ENCODE peak calls at places on chromosome 16, in seven cellular contexts. One of them, this sample, is unnamed.

GRCh38 chr16:57235128-57236092 is 9.6 kb upstream of the ARL2BP start:
- DNase-seq in ascending aorta: no peak
- DNase-seq in upper lobe of right lung: no peak
- DNase-seq in AG04450: peak
- DNase-seq in cardiac muscle cell: peak
- DNase-seq in IMR-90: peak
- DNase-seq in transverse colon: no peak
- DNase-seq in this sample: no peak

GRCh38 chr16:49590166-49590871 is 216.7 kb downstream of the C16orf78 start:
- DNase-seq in ascending aorta: no peak
- DNase-seq in upper lobe of right lung: no peak
- DNase-seq in AG04450: no peak
- DNase-seq in cardiac muscle cell: no peak
- DNase-seq in IMR-90: no peak
- DNase-seq in transverse colon: no peak
- DNase-seq in this sample: no peak

GRCh38 chr16:66359012-66359411 is 7.5 kb upstream of the CDH5 start:
- DNase-seq in ascending aorta: no peak
- DNase-seq in upper lobe of right lung: peak
- DNase-seq in AG04450: no peak
- DNase-seq in cardiac muscle cell: peak
- DNase-seq in IMR-90: peak
- DNase-seq in transverse colon: no peak
- DNase-seq in this sample: no peak

GRCh38 chr16:24302636-24303035 is 46.5 kb downstream of the CACNG3 start:
- DNase-seq in ascending aorta: no peak
- DNase-seq in upper lobe of right lung: no peak
- DNase-seq in AG04450: no peak
- DNase-seq in cardiac muscle cell: no peak
- DNase-seq in IMR-90: no peak
- DNase-seq in transverse colon: no peak
- DNase-seq in this sample: no peak

GRCh38 chr16:67804853-67805542 is 1.4 kb downstream of the RANBP10 start:
- DNase-seq in ascending aorta: no peak
- DNase-seq in upper lobe of right lung: no peak
- DNase-seq in AG04450: no peak
- DNase-seq in cardiac muscle cell: no peak
- DNase-seq in IMR-90: peak
- DNase-seq in transverse colon: no peak
- DNase-seq in this sample: no peak

GRCh38 chr16:67443299-67443698 is 12.4 kb downstream of the HSD11B2 start:
- DNase-seq in ascending aorta: no peak
- DNase-seq in upper lobe of right lung: no peak
- DNase-seq in AG04450: no peak
- DNase-seq in cardiac muscle cell: no peak
- DNase-seq in IMR-90: no peak
- DNase-seq in transverse colon: peak
- DNase-seq in this sample: no peak

GRCh38 chr16:31568577-31569359 is 41.1 kb downstream of the AHSP start:
- DNase-seq in ascending aorta: no peak
- DNase-seq in upper lobe of right lung: peak
- DNase-seq in AG04450: no peak
- DNase-seq in cardiac muscle cell: peak
- DNase-seq in IMR-90: no peak
- DNase-seq in transverse colon: peak
- DNase-seq in this sample: no peak

GRCh38 chr16:19284207-19284606 is 1.3 kb upstream of the CLEC19A start:
- DNase-seq in ascending aorta: peak
- DNase-seq in upper lobe of right lung: peak
- DNase-seq in AG04450: no peak
- DNase-seq in cardiac muscle cell: no peak
- DNase-seq in IMR-90: no peak
- DNase-seq in transverse colon: no peak
- DNase-seq in this sample: no peak

GRCh38 chr16:7997966-7998365 is 592.3 kb downstream of the TMEM114 start:
- DNase-seq in ascending aorta: no peak
- DNase-seq in upper lobe of right lung: no peak
- DNase-seq in AG04450: no peak
- DNase-seq in cardiac muscle cell: no peak
- DNase-seq in IMR-90: no peak
- DNase-seq in transverse colon: no peak
- DNase-seq in this sample: no peak

GRCh38 chr16:62678796-62679195 is 642.6 kb upstream of the CDH8 start:
- DNase-seq in ascending aorta: no peak
- DNase-seq in upper lobe of right lung: no peak
- DNase-seq in AG04450: no peak
- DNase-seq in cardiac muscle cell: no peak
- DNase-seq in IMR-90: no peak
- DNase-seq in transverse colon: no peak
- DNase-seq in this sample: no peak

GRCh38 chr16:24482681-24483202 is 56.6 kb upstream of the RBBP6 start:
- DNase-seq in ascending aorta: no peak
- DNase-seq in upper lobe of right lung: no peak
- DNase-seq in AG04450: no peak
- DNase-seq in cardiac muscle cell: no peak
- DNase-seq in IMR-90: no peak
- DNase-seq in transverse colon: no peak
- DNase-seq in this sample: no peak

GRCh38 chr16:28534542-28535373 is 4.0 kb downstream of the NUPR1 start:
- DNase-seq in ascending aorta: peak
- DNase-seq in upper lobe of right lung: peak
- DNase-seq in AG04450: no peak
- DNase-seq in cardiac muscle cell: peak
- DNase-seq in IMR-90: no peak
- DNase-seq in transverse colon: peak
- DNase-seq in this sample: peak

GRCh38 chr16:66517586-66518263 is 32.2 kb downstream of the TK2 start:
- DNase-seq in ascending aorta: no peak
- DNase-seq in upper lobe of right lung: no peak
- DNase-seq in AG04450: no peak
- DNase-seq in cardiac muscle cell: no peak
- DNase-seq in IMR-90: no peak
- DNase-seq in transverse colon: no peak
- DNase-seq in this sample: no peak

GRCh38 chr16:69509125-69509524 is 56.6 kb upstream of the NFAT5 start:
- DNase-seq in ascending aorta: no peak
- DNase-seq in upper lobe of right lung: no peak
- DNase-seq in AG04450: no peak
- DNase-seq in cardiac muscle cell: no peak
- DNase-seq in IMR-90: no peak
- DNase-seq in transverse colon: no peak
- DNase-seq in this sample: no peak

GRCh38 chr16:56102159-56102798 is 89.0 kb upstream of the GNAO1 start:
- DNase-seq in ascending aorta: no peak
- DNase-seq in upper lobe of right lung: no peak
- DNase-seq in AG04450: no peak
- DNase-seq in cardiac muscle cell: peak
- DNase-seq in IMR-90: no peak
- DNase-seq in transverse colon: peak
- DNase-seq in this sample: no peak

GRCh38 chr16:90031186-90031930 is 12.1 kb upstream of the DBNDD1 start:
- DNase-seq in ascending aorta: no peak
- DNase-seq in upper lobe of right lung: no peak
- DNase-seq in AG04450: no peak
- DNase-seq in cardiac muscle cell: peak
- DNase-seq in IMR-90: no peak
- DNase-seq in transverse colon: no peak
- DNase-seq in this sample: no peak

GRCh38 chr16:67115649-67116048 is 5.9 kb downstream of the PHAF1 start:
- DNase-seq in ascending aorta: no peak
- DNase-seq in upper lobe of right lung: no peak
- DNase-seq in AG04450: peak
- DNase-seq in cardiac muscle cell: peak
- DNase-seq in IMR-90: peak
- DNase-seq in transverse colon: no peak
- DNase-seq in this sample: no peak

GRCh38 chr16:72657791-72658190 is 390.1 kb downstream of the ZFHX3 start:
- DNase-seq in ascending aorta: no peak
- DNase-seq in upper lobe of right lung: no peak
- DNase-seq in AG04450: no peak
- DNase-seq in cardiac muscle cell: no peak
- DNase-seq in IMR-90: no peak
- DNase-seq in transverse colon: no peak
- DNase-seq in this sample: no peak

GRCh38 chr16:56697456-56698155 is 15.3 kb downstream of the MT1X start:
- DNase-seq in ascending aorta: no peak
- DNase-seq in upper lobe of right lung: no peak
- DNase-seq in AG04450: no peak
- DNase-seq in cardiac muscle cell: no peak
- DNase-seq in IMR-90: no peak
- DNase-seq in transverse colon: no peak
- DNase-seq in this sample: no peak

GRCh38 chr16:53952215-53953208 is 248.6 kb downstream of the FTO start:
- DNase-seq in ascending aorta: no peak
- DNase-seq in upper lobe of right lung: no peak
- DNase-seq in AG04450: no peak
- DNase-seq in cardiac muscle cell: peak
- DNase-seq in IMR-90: peak
- DNase-seq in transverse colon: no peak
- DNase-seq in this sample: no peak

DNA sequence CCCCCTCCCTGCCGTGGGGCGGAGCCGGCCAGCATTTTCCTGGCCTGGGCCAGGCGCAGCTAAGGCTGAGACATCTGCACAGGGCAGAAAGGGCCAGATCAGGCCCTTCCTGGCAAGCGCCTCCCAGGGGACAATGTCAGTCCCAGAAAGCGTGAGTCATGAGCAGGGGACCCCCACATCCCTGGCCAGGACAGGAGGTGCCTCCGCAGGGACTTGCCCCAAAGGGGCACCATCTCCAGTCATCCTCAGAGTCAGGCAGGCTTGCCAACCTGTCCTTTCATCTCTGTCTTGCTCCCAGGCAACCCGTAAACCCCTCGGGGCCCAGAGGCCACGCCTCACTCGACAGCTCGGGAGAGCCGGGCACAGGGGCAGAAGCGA is 43.2 kb downstream of the SOCS1 start:
- DNase-seq in ascending aorta: no peak
- DNase-seq in upper lobe of right lung: no peak
- DNase-seq in AG04450: no peak
- DNase-seq in cardiac muscle cell: no peak
- DNase-seq in IMR-90: no peak
- DNase-seq in transverse colon: no peak
- DNase-seq in this sample: no peak
- TF ChIP-seq CTCF in ascending aorta: no peak
- TF ChIP-seq CTCF in upper lobe of right lung: no peak
- TF ChIP-seq CTCF in AG04450: no peak
- TF ChIP-seq CTCF in cardiac muscle cell: no peak
- TF ChIP-seq CTCF in IMR-90: no peak
- TF ChIP-seq CTCF in transverse colon: no peak
- TF ChIP-seq CTCF in this sample: no peak

GRCh38 chr16:84612686-84613085 is 5.2 kb downstream of the COTL1 start:
- DNase-seq in ascending aorta: no peak
- DNase-seq in upper lobe of right lung: no peak
- DNase-seq in AG04450: no peak
- DNase-seq in cardiac muscle cell: no peak
- DNase-seq in IMR-90: no peak
- DNase-seq in transverse colon: no peak
- DNase-seq in this sample: no peak
- H3K27ac ChIP-seq in ascending aorta: no peak
- H3K27ac ChIP-seq in upper lobe of right lung: no peak
- H3K27ac ChIP-seq in AG04450: no peak
- H3K27ac ChIP-seq in cardiac muscle cell: no peak
- H3K27ac ChIP-seq in IMR-90: no peak
- H3K27ac ChIP-seq in transverse colon: no peak
- H3K27ac ChIP-seq in this sample: no peak

GRCh38 chr16:15682105-15682570 is 32.1 kb downstream of the NDE1 start:
- DNase-seq in ascending aorta: peak
- DNase-seq in upper lobe of right lung: no peak
- DNase-seq in AG04450: peak
- DNase-seq in cardiac muscle cell: peak
- DNase-seq in IMR-90: peak
- DNase-seq in transverse colon: peak
- DNase-seq in this sample: peak
- TF ChIP-seq CTCF in ascending aorta: peak
- TF ChIP-seq CTCF in upper lobe of right lung: peak
- TF ChIP-seq CTCF in AG04450: peak
- TF ChIP-seq CTCF in cardiac muscle cell: peak
- TF ChIP-seq CTCF in IMR-90: peak
- TF ChIP-seq CTCF in transverse colon: peak
- TF ChIP-seq CTCF in this sample: peak

DNA sequence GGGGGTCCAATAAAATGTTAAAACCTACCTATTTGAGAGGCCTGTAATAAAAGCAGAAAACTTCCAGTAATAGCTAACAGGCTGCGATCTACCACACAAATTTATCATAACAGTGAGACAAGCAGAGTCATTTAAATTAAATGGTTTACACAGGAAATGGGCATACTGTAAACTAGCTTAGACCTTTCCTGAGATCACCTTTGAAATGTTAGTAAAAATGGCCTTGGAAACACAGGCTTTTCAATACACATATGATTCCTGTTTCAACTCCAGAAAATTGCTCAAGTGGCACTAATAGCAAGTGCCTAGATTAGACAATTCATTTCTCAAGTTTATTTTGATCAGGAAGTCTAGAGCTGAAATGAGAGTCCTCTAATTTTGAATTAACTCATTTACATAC is 43.4 kb downstream of the PARN start:
- DNase-seq in ascending aorta: no peak
- DNase-seq in upper lobe of right lung: no peak
- DNase-seq in AG04450: no peak
- DNase-seq in cardiac muscle cell: no peak
- DNase-seq in IMR-90: no peak
- DNase-seq in transverse colon: no peak
- DNase-seq in this sample: no peak
- H3K27ac ChIP-seq in ascending aorta: no peak
- H3K27ac ChIP-seq in upper lobe of right lung: no peak
- H3K27ac ChIP-seq in AG04450: no peak
- H3K27ac ChIP-seq in cardiac muscle cell: no peak
- H3K27ac ChIP-seq in IMR-90: no peak
- H3K27ac ChIP-seq in transverse colon: no peak
- H3K27ac ChIP-seq in this sample: no peak

DNA sequence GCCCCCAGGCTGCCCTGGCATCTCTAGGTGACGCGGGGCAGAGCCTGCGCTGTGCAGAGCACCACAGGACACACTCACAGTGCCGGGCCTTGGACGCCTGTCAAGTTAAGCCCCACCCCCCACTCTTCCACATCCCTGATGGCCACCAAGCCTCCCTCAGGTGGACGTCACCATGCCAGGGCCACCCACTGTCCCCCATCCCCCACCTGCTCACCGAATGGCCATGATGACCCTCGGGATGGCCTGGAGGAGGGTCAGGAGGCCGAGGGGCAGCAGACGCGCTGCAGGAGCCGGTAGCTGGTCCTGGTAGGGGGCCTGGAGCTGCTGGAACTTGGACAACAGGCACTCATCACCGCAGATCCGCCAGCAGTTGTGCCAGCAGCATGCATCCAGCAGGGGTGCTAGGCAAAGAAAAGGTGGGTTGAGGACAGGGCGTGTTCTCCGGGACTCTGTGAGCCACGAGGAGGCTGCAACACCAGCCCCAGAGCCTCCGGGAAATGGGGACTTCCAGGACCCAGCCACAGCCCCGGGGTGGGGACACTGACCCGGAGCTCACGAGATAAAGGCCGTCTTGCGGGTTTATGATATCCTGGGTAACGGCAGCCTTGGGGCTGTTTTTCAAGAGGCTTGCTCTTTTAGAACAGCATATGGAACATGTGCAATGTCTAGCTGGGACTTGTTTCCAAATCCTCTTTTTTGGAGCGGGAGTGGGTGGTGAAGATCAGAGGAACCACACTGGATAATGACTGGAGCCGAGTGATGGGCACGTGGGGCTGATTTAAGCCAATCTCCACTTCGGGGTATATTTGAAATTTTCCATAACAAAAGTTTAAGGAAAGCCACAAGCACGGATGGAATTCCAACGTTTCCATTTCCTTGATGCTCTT is 11.4 kb downstream of the C16orf95 start:
- DNase-seq in ascending aorta: no peak
- DNase-seq in upper lobe of right lung: no peak
- DNase-seq in AG04450: peak
- DNase-seq in cardiac muscle cell: peak
- DNase-seq in IMR-90: no peak
- DNase-seq in transverse colon: no peak
- DNase-seq in this sample: no peak
- TF ChIP-seq CTCF in ascending aorta: no peak
- TF ChIP-seq CTCF in upper lobe of right lung: no peak
- TF ChIP-seq CTCF in AG04450: peak
- TF ChIP-seq CTCF in cardiac muscle cell: peak
- TF ChIP-seq CTCF in IMR-90: no peak
- TF ChIP-seq CTCF in transverse colon: no peak
- TF ChIP-seq CTCF in this sample: no peak

This sample was measured in CD4-positive, alpha-beta T cell.